ENCODE peak calls at places on chromosomes 7 and 10, in nine cellular contexts. A is transverse colon, V is fibroblast of lung, O is right lobe of liver, D is A549, P is GM23248, S is AG04450, M is neuronal stem cell, J is heart left ventricle. X is an unnamed sample. For H3K9me3, the result is how much of the 10 kb centered on the place peaks cover.

GRCh38 chr7:1647961-1648631 is 22.0 kb upstream of the ELFN1 start:
- DNase-seq in P (peak), J (peak), V (no peak), S (no peak), D (no peak), M (no peak), O (peak), A (no peak), X (no peak)

GRCh38 chr10:24463683-24464426 is 254.9 kb downstream of the KIAA1217 start:
- DNase-seq in V (peak), J (no peak), O (no peak), P (peak), S (peak), A (peak), M (no peak), D (no peak), X (no peak)

GRCh38 chr7:151748733-151749132 is 128.2 kb downstream of the PRKAG2 start:
- DNase-seq in J (no peak), V (no peak), M (no peak), P (no peak), S (no peak), A (no peak), D (no peak), O (peak), X (no peak)

GRCh38 chr7:99919814-99920618 is 686 bp upstream of the TRIM4 start:
- DNase-seq in S (no peak), D (no peak), V (no peak), J (no peak), O (no peak), M (no peak), P (peak), A (no peak), X (no peak)

GRCh38 chr10:79275431-79275851 is 71.8 kb upstream of the PPIF start:
- DNase-seq in A (no peak), J (peak), D (no peak), O (no peak), V (no peak), M (no peak), S (no peak), P (peak), X (no peak)

GRCh38 chr7:133846203-133846945 is 280.8 kb upstream of the LRGUK start:
- DNase-seq in O (no peak), M (no peak), J (no peak), S (no peak), V (no peak), P (no peak), D (no peak), A (no peak), X (no peak)

GRCh38 chr7:74403521-74404387 is 50.0 kb upstream of the GTF2IRD1 start:
- DNase-seq in M (no peak), O (no peak), V (no peak), P (no peak), A (no peak), D (no peak), S (no peak), J (no peak), X (no peak)

GRCh38 chr7:149291036-149291835 is 29.2 kb downstream of the ZNF783 start:
- DNase-seq in P (no peak), S (no peak), M (no peak), O (no peak), V (no peak), J (no peak), A (no peak), D (no peak), X (no peak)

GRCh38 chr10:101453318-101453717 is 99.4 kb downstream of the BTRC start:
- DNase-seq in O (no peak), V (no peak), S (no peak), P (no peak), A (no peak), M (no peak), D (no peak), J (no peak), X (no peak)

GRCh38 chr10:3193751-3194150 is 21.2 kb upstream of the PITRM1 start:
- DNase-seq in D (no peak), V (no peak), O (no peak), S (no peak), P (no peak), J (no peak), M (no peak), A (no peak), X (no peak)

GRCh38 chr10:11476035-11476434 is 135.4 kb downstream of the USP6NL start:
- DNase-seq in S (no peak), V (no peak), D (no peak), P (peak), O (no peak), A (no peak), M (no peak), J (no peak), X (no peak)

GRCh38 chr10:17527530-17528146 is 73.2 kb upstream of the ST8SIA6 start:
- DNase-seq in P (peak), V (peak), J (no peak), A (no peak), D (peak), M (no peak), O (no peak), S (peak), X (no peak)

GRCh38 chr10:5576780-5577472 is 52.2 kb downstream of the CALML3 start:
- DNase-seq in S (no peak), O (no peak), A (no peak), J (no peak), P (peak), D (no peak), V (no peak), M (no peak), X (no peak)

GRCh38 chr7:115868369-115868768 is 162.2 kb downstream of the TFEC start:
- DNase-seq in S (no peak), M (no peak), J (no peak), O (no peak), V (no peak), P (no peak), A (no peak), D (no peak), X (no peak)

GRCh38 chr7:42181566-42181965 is 55.4 kb downstream of the GLI3 start:
- DNase-seq in P (no peak), A (no peak), S (no peak), O (no peak), D (no peak), J (no peak), M (no peak), V (no peak), X (no peak)

GRCh38 chr10:944034-944831 is 12.7 kb upstream of the LARP4B start:
- DNase-seq in O (peak), S (no peak), J (peak), P (peak), M (no peak), A (peak), V (peak), D (no peak), X (no peak)

GRCh38 chr7:101557978-101558741 is 70.9 kb downstream of the MYL10 start:
- DNase-seq in P (no peak), A (peak), S (no peak), M (no peak), V (no peak), J (no peak), D (no peak), O (peak), X (no peak)

GRCh38 chr7:101558742-101559325 is 70.3 kb downstream of the MYL10 start:
- DNase-seq in V (no peak), S (no peak), A (no peak), P (no peak), J (no peak), D (no peak), M (no peak), O (no peak), X (no peak)

GRCh38 chr7:101560856-101561255 is 68.2 kb downstream of the MYL10 start:
- DNase-seq in D (no peak), V (no peak), P (peak), O (no peak), J (no peak), A (peak), M (no peak), S (no peak), X (no peak)

GRCh38 chr7:101557421-101557820 is 71.7 kb downstream of the MYL10 start:
- DNase-seq in A (peak), S (no peak), P (no peak), J (no peak), V (no peak), O (no peak), M (no peak), D (no peak), X (no peak)

DNA sequence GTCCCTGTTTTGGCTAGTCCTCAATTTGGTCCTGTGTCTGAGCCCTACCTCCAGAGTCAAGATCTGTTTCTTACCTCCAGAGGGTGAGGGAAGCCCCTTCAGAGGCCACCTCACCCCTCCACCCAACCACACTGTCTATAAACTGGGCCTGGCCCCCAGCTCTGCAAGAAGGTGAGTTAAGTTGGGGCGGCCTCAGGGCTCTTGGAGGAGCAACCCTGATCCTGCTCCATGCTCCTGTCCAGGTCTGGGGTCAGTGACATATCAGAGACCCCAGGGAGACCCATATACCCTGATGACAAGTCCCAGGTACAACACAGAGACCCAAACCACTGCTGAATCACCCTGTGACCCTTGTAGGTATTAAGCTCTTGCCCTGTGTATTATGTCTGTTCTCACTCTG is 69.5 kb downstream of the MYL10 start:
- DNase-seq in D (no peak), A (no peak), M (no peak), S (no peak), V (no peak), P (no peak), O (peak), J (no peak), X (no peak)
- H3K9me3 ChIP-seq in D (under half), A (under half), M (under half), S (under half), V (under half), P (under half), O (under half), J (under half), X (under half)

GRCh38 chr10:37275216-37275777 is 149.9 kb downstream of the ANKRD30A start:
- DNase-seq in D (no peak), J (peak), O (no peak), P (no peak), V (no peak), S (no peak), M (no peak), A (no peak), X (no peak)
- H3K9me3 ChIP-seq in D (under half), J (under half), O (under half), P (under half), V (under half), S (under half), M (under half), A (under half), X (under half)

GRCh38 chr10:10211409-10211808 is 806.3 kb upstream of the CELF2 start:
- DNase-seq in O (no peak), D (no peak), S (no peak), P (no peak), A (no peak), J (no peak), M (no peak), V (no peak), X (no peak)
- H3K9me3 ChIP-seq in O (under half), D (under half), S (under half), P (under half), A (under half), J (under half), M (under half), V (under half), X (under half)

GRCh38 chr7:159281573-159281972 is 136.9 kb upstream of the VIPR2 start:
- DNase-seq in J (no peak), V (no peak), M (no peak), P (no peak), S (no peak), O (no peak), A (no peak), D (no peak), X (no peak)
- H3K9me3 ChIP-seq in J (under half), V (under half), M (under half), P (under half), S (under half), O (under half), A (under half), D (under half), X (under half)

GRCh38 chr7:157668884-157669767 is 332.3 kb downstream of the DNAJB6 start:
- DNase-seq in M (no peak), J (no peak), V (no peak), S (no peak), P (no peak), D (no peak), O (no peak), A (no peak), X (no peak)

GRCh38 chr7:157667731-157668130 is 330.9 kb downstream of the DNAJB6 start:
- DNase-seq in O (no peak), M (no peak), P (no peak), A (no peak), D (no peak), S (no peak), J (no peak), V (no peak), X (no peak)

GRCh38 chr7:157666530-157667040 is 329.8 kb downstream of the DNAJB6 start:
- DNase-seq in S (no peak), O (no peak), J (no peak), V (no peak), P (no peak), D (no peak), M (no peak), A (no peak), X (no peak)

GRCh38 chr7:157668221-157668883 is 331.5 kb downstream of the DNAJB6 start:
- DNase-seq in A (no peak), D (no peak), J (no peak), S (no peak), M (no peak), O (no peak), V (no peak), P (no peak), X (no peak)

GRCh38 chr7:157667261-157667660 is 330.5 kb downstream of the DNAJB6 start:
- DNase-seq in O (no peak), S (no peak), M (no peak), P (no peak), A (no peak), D (no peak), V (no peak), J (no peak), X (no peak)
- H3K9me3 ChIP-seq in O (under half), S (half or more), M (under half), P (under half), A (under half), D (under half), V (under half), J (under half), X (under half)

GRCh38 chr7:147305827-147306226 is 1189.2 kb downstream of the CNTNAP2 start:
- DNase-seq in A (no peak), D (no peak), J (no peak), S (no peak), O (no peak), P (no peak), M (no peak), V (no peak), X (no peak)
- H3K9me3 ChIP-seq in A (under half), D (under half), J (under half), S (under half), O (under half), P (under half), M (under half), V (under half), X (under half)

DNA sequence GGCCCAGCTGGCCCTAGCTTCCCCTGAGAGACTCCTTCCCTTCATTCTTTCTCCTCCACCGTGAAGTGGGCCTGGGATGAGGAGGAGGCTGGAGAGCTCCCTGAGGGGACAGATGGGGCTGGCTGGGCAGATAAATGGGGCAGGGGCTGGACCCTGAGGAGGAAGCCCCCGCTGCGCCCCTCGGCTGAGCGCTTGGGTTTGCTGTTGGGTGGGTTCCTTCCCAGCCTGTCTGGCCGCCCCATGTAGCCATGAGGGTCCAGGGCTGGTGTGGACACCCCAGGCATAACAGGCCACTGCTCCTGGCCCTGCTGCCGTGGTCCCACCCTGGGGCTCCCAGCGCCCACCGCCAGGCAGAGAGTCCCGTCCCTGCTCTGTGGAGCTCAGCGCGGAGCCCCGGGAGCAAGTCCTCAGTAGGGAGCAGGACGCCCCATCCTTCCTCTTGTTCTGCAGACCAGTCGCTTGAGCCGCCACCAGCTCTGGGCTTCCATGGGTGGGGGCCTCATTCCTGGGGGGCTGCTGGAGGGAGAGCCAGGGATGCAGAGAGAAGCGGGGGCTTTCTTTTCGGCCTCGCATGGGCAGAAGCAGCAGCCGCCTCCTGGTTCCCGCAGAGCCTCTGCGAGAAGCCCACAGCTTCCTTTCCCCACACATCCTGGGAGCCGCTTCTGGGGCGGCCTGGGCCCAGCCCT is 266.4 kb upstream of the TCERG1L start:
- DNase-seq in M (no peak), J (no peak), P (no peak), D (no peak), S (no peak), A (no peak), V (no peak), O (no peak), X (no peak)
- H3K9me3 ChIP-seq in M (under half), J (under half), P (under half), D (under half), S (half or more), A (under half), V (under half), O (under half), X (under half)

DNA sequence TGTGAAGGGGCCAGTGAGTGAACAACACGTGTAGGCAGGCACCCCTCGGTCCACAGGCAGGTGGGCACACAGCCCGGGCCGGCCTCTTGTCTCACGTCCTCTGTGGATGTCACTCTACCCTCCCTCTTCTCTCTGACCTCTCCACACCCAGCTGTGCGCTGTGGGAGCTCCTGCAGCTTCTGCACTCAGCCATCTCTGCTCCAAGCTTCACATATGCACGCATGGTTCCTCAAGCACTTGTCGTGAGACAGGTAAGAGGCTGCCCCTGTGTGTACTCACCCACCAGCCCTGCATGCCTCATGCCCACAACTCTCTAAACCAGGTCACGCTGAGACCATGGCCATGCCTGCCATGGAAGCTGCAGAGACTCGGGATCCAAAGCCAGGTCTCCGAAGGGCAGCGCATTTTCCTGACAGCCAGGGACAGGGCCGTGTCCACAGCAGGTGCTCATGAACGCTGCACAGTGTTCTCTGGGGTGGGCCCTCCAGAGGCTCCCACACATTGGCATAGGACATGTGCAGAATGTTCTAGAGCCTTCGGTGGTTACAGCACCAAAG is 477.5 kb downstream of the PTPRN2 start:
- DNase-seq in J (no peak), P (no peak), O (no peak), D (no peak), A (no peak), M (no peak), V (no peak), S (no peak), X (no peak)
- H3K9me3 ChIP-seq in J (under half), P (under half), O (under half), D (under half), A (under half), M (under half), V (under half), S (half or more), X (under half)

DNA sequence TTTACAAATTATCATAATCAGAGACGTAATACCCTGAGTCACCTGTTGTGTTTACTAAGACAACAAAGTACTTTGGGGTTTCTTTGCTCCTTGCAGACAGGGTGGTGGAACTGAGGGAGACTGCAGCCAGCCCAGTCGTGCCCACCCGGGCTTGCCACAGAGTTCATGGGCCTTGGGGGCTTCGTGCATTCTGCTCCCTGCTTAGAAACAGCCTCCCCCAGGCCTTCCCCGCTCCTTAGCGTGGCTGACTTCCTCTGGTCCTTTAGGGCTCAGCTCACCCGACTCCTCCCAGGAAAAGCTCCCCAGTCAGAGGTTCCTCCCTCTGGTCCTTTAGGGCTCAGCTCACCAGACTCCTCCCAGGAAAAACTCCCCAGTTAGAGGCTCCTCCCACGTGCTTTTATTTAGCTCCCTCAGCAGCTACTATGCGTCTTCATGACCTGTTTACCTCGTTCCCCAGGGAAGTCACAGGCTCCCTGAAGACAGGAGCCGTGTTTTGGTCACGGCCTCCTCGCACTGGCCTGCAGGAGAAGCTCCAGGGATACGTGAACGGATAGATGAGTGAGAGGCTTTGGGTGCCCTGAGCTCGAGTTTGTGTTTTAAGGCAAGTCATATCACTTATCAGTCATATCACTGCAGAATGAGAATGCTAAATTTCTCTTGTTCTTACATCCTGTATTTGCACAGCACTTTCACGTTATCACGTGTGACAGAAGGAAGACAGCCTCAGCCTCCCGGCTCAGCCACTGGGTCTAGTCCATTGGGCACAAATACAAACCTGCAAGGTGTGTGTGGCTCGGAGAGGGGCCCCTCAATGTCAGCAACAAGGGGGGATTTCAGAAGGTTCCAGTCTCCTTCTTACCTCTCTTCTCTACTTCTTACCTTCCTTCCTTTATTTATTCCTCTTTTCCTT is 52.7 kb upstream of the VIPR2 start:
- DNase-seq in D (no peak), M (peak), A (peak), J (no peak), S (no peak), V (no peak), P (no peak), O (no peak), X (no peak)
- H3K9me3 ChIP-seq in D (under half), M (under half), A (under half), J (under half), S (under half), V (under half), P (under half), O (under half), X (under half)

GRCh38 chr7:120452665-120453064 is 179.7 kb downstream of the KCND2 start:
- DNase-seq in S (no peak), O (no peak), D (no peak), V (no peak), A (no peak), P (no peak), J (no peak), M (no peak), X (no peak)
- H3K9me3 ChIP-seq in S (under half), O (under half), D (under half), V (under half), A (under half), P (under half), J (under half), M (under half), X (under half)

X was measured in T-helper 17 cell.